ENCODE peak calls at places on chromosomes 3 and 15, in four cellular contexts. One of them, this sample, is unnamed.

GRCh38 chr15:62691008-62691407 is 351.5 kb upstream of the TPM1 start:
- DNase-seq in IMR-90: no peak
- DNase-seq in K562: no peak
- DNase-seq in H1: no peak
- DNase-seq in this sample: no peak

GRCh38 chr3:48685293-48685602 is 467 bp downstream of the NCKIPSD start:
- DNase-seq in IMR-90: no peak
- DNase-seq in K562: no peak
- DNase-seq in H1: no peak
- DNase-seq in this sample: no peak

GRCh38 chr3:30112904-30113484 is 493.4 kb upstream of the TGFBR2 start:
- DNase-seq in IMR-90: peak
- DNase-seq in K562: no peak
- DNase-seq in H1: no peak
- DNase-seq in this sample: peak

GRCh38 chr3:64264491-64265109 is 39.3 kb upstream of the PRICKLE2 start:
- DNase-seq in IMR-90: peak
- DNase-seq in K562: no peak
- DNase-seq in H1: no peak
- DNase-seq in this sample: no peak

GRCh38 chr3:58383476-58383875 is 50.2 kb downstream of the PDHB start:
- DNase-seq in IMR-90: peak
- DNase-seq in K562: no peak
- DNase-seq in H1: no peak
- DNase-seq in this sample: no peak

GRCh38 chr15:90201150-90201943 is at the start of gene SEMA4B:
- DNase-seq in IMR-90: peak
- DNase-seq in K562: peak
- DNase-seq in H1: peak
- DNase-seq in this sample: peak

GRCh38 chr15:79130535-79131130 is 40.1 kb upstream of the RASGRF1 start:
- DNase-seq in IMR-90: no peak
- DNase-seq in K562: peak
- DNase-seq in H1: no peak
- DNase-seq in this sample: no peak

GRCh38 chr15:95825198-95825597 is 505.3 kb upstream of the NR2F2 start:
- DNase-seq in IMR-90: no peak
- DNase-seq in K562: no peak
- DNase-seq in H1: no peak
- DNase-seq in this sample: no peak

GRCh38 chr3:54299169-54299935 is 177.0 kb downstream of the CACNA2D3 start:
- DNase-seq in IMR-90: no peak
- DNase-seq in K562: no peak
- DNase-seq in H1: no peak
- DNase-seq in this sample: no peak

GRCh38 chr15:69068157-69068556 is 53.7 kb downstream of the NOX5 start:
- DNase-seq in IMR-90: no peak
- DNase-seq in K562: no peak
- DNase-seq in H1: no peak
- DNase-seq in this sample: no peak

GRCh38 chr15:72907733-72908132 is 124.2 kb upstream of the ADPGK start:
- DNase-seq in IMR-90: no peak
- DNase-seq in K562: no peak
- DNase-seq in H1: no peak
- DNase-seq in this sample: no peak

GRCh38 chr3:16441306-16441898 is 72.1 kb downstream of the RFTN1 start:
- DNase-seq in IMR-90: peak
- DNase-seq in K562: no peak
- DNase-seq in H1: no peak
- DNase-seq in this sample: no peak

GRCh38 chr15:89885611-89886010 is 8.2 kb downstream of the AP3S2 start:
- DNase-seq in IMR-90: no peak
- DNase-seq in K562: no peak
- DNase-seq in H1: no peak
- DNase-seq in this sample: no peak

GRCh38 chr15:68298882-68299381 is 21.4 kb downstream of the FEM1B start:
- DNase-seq in IMR-90: no peak
- DNase-seq in K562: no peak
- DNase-seq in H1: no peak
- DNase-seq in this sample: no peak

GRCh38 chr3:100471436-100471835 is 21.0 kb upstream of the TMEM45A start:
- DNase-seq in IMR-90: no peak
- DNase-seq in K562: no peak
- DNase-seq in H1: no peak
- DNase-seq in this sample: no peak

GRCh38 chr3:24343084-24343783 is 151.4 kb downstream of the THRB start:
- DNase-seq in IMR-90: peak
- DNase-seq in K562: no peak
- DNase-seq in H1: no peak
- DNase-seq in this sample: no peak

GRCh38 chr15:81312790-81313543 is 11.0 kb downstream of the STARD5 start:
- DNase-seq in IMR-90: peak
- DNase-seq in K562: no peak
- DNase-seq in H1: no peak
- DNase-seq in this sample: no peak

GRCh38 chr3:73467211-73467610 is 157.5 kb downstream of the PDZRN3 start:
- DNase-seq in IMR-90: no peak
- DNase-seq in K562: no peak
- DNase-seq in H1: no peak
- DNase-seq in this sample: no peak

GRCh38 chr3:108017587-108017986 is 73.2 kb downstream of the CD47 start:
- DNase-seq in IMR-90: no peak
- DNase-seq in K562: no peak
- DNase-seq in H1: no peak
- DNase-seq in this sample: no peak

GRCh38 chr3:4855676-4856075 is 123.6 kb upstream of the BHLHE40 start:
- DNase-seq in IMR-90: no peak
- DNase-seq in K562: no peak
- DNase-seq in H1: no peak
- DNase-seq in this sample: no peak

GRCh38 chr15:88912500-88912921 is 668 bp downstream of the MFGE8 start:
- DNase-seq in IMR-90: no peak
- DNase-seq in K562: peak
- DNase-seq in H1: no peak
- DNase-seq in this sample: no peak

GRCh38 chr3:31462050-31462569 is 70.6 kb upstream of the STT3B start:
- DNase-seq in IMR-90: no peak
- DNase-seq in K562: no peak
- DNase-seq in H1: no peak
- DNase-seq in this sample: peak
- TF ChIP-seq MAFK in IMR-90: no peak
- TF ChIP-seq MAFK in K562: no peak
- TF ChIP-seq MAFK in H1: no peak
- TF ChIP-seq MAFK in this sample: no peak

DNA sequence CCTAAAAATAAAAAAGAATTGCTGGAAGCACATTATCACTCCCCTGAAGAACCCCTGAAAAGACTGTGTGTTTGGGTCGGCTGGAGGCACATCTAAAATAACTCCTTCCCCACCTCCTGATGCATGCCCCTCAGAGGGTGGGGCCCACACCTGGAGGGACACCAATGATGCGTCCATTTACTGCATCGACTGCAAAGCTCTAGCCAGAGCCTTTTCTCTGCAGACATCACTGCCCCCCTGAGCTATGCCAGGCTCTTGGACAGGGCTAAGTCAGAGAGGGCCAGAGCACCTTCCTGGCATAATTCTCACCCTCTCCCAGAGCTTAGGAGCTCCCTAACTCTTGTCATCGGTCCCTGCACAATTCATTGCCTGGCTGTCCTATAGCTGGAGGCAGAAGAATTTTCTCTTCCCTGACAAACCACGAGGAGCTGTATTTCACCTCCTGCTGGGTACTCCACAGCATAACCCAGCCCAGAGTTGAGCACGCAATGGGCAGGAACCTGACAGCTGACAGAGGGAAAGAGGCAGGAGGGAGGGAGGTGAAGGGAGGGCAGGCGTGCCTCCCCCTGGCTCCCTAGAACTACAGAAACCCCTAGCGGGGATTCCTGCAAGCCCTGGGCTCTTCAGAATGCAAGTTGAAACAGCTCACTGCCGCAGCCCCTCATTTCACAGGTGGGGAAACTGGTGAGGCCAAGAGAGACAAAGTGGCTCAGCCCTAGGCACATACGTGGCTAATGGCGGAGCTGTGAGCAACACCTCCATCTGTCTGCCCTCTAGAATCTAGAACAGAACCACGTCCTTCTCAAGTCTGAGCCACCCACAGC is 46.6 kb downstream of the XXYLT1 start:
- DNase-seq in IMR-90: no peak
- DNase-seq in K562: no peak
- DNase-seq in H1: peak
- DNase-seq in this sample: no peak
- H3K9ac ChIP-seq in IMR-90: no peak
- H3K9ac ChIP-seq in K562: no peak
- H3K9ac ChIP-seq in H1: no peak
- H3K9ac ChIP-seq in this sample: no peak

GRCh38 chr3:189851682-189852081 is 220.5 kb downstream of the TP63 start:
- DNase-seq in IMR-90: no peak
- DNase-seq in K562: no peak
- DNase-seq in H1: no peak
- DNase-seq in this sample: no peak

GRCh38 chr3:189845069-189845468 is 213.9 kb downstream of the TP63 start:
- DNase-seq in IMR-90: no peak
- DNase-seq in K562: no peak
- DNase-seq in H1: no peak
- DNase-seq in this sample: no peak

GRCh38 chr3:189849262-189849661 is 218.1 kb downstream of the TP63 start:
- DNase-seq in IMR-90: no peak
- DNase-seq in K562: no peak
- DNase-seq in H1: no peak
- DNase-seq in this sample: no peak

GRCh38 chr3:189853906-189854305 is 222.7 kb downstream of the TP63 start:
- DNase-seq in IMR-90: no peak
- DNase-seq in K562: no peak
- DNase-seq in H1: no peak
- DNase-seq in this sample: no peak

GRCh38 chr3:189848636-189849035 is 217.4 kb downstream of the TP63 start:
- DNase-seq in IMR-90: no peak
- DNase-seq in K562: no peak
- DNase-seq in H1: no peak
- DNase-seq in this sample: no peak
- TF ChIP-seq MAFK in IMR-90: no peak
- TF ChIP-seq MAFK in K562: no peak
- TF ChIP-seq MAFK in H1: no peak
- TF ChIP-seq MAFK in this sample: no peak

GRCh38 chr3:197511130-197511529 is 44.6 kb downstream of the BDH1 start:
- DNase-seq in IMR-90: peak
- DNase-seq in K562: no peak
- DNase-seq in H1: no peak
- DNase-seq in this sample: no peak
- H3K9ac ChIP-seq in IMR-90: no peak
- H3K9ac ChIP-seq in K562: no peak
- H3K9ac ChIP-seq in H1: no peak
- H3K9ac ChIP-seq in this sample: no peak